ENCODE peak calls at places on chromosome 21, in four cellular contexts. N, H, S and P are unnamed samples.

GRCh38 chr21:36193200-36193599 is 36.6 kb downstream of the DOP1B start:
- DNase-seq in N (no peak), H (no peak), S (no peak), P (no peak)

GRCh38 chr21:42013901-42014300 is 3.7 kb upstream of the ZBTB21 start:
- DNase-seq in N (no peak), H (no peak), S (no peak), P (no peak)

GRCh38 chr21:29072873-29073221 is 601 bp downstream of the CCT8 start:
- DNase-seq in N (no peak), H (peak), S (no peak), P (peak)

GRCh38 chr21:46517361-46517760 is 58.7 kb downstream of the DIP2A start:
- DNase-seq in N (no peak), H (no peak), S (no peak), P (no peak)

GRCh38 chr21:39119696-39120290 is 63.5 kb downstream of the PSMG1 start:
- DNase-seq in N (no peak), H (no peak), S (no peak), P (no peak)

GRCh38 chr21:34280987-34281386 is 82.8 kb upstream of the KCNE2 start:
- DNase-seq in N (no peak), H (no peak), S (peak), P (no peak)

GRCh38 chr21:38027901-38028300 is 111.6 kb upstream of the KCNJ6 start:
- DNase-seq in N (no peak), H (no peak), S (no peak), P (peak)

GRCh38 chr21:37045139-37045538 is 27.7 kb downstream of the PIGP start:
- DNase-seq in N (no peak), H (no peak), S (no peak), P (no peak)